ENCODE peak calls at places on chromosomes 11 and 22, in six cellular contexts. O is Peyer's patch; E is neural crest cell; N is sigmoid colon; W is stimulated activated CD4-positive, alpha-beta T cell treated with anti-CD3 and anti-CD28 coated beads, Interleukin-4, amount 100 ng/mL, for 24 hours; U is AG08395. M is an unnamed sample.

GRCh38 chr11:87301785-87302540 is 264.2 kb downstream of the TMEM135 start:
- DNase-seq in E (no peak), O (no peak), U (no peak), W (no peak), N (no peak), M (no peak)

GRCh38 chr11:43969543-43969942 is 27.1 kb downstream of the C11orf96 start:
- DNase-seq in U (no peak), N (no peak), O (no peak), W (no peak), E (no peak), M (no peak)

GRCh38 chr22:31290494-31291402 is 1.5 kb downstream of the PIK3IP1 start:
- DNase-seq in E (peak), O (peak), W (peak), U (peak), N (peak), M (peak)

GRCh38 chr11:119378851-119379465 is 2.5 kb downstream of the USP2 start:
- DNase-seq in O (no peak), N (no peak), E (no peak), U (no peak), W (no peak), M (no peak)

GRCh38 chr11:9362393-9362863 is 22.0 kb upstream of the IPO7 start:
- DNase-seq in N (no peak), E (no peak), O (no peak), W (no peak), U (no peak), M (no peak)

GRCh38 chr11:116862951-116863350 is 25.5 kb upstream of the APOA1 start:
- DNase-seq in U (peak), E (no peak), O (no peak), W (no peak), N (no peak), M (no peak)

GRCh38 chr11:75499423-75500305 is 26.1 kb downstream of the GDPD5 start:
- DNase-seq in E (no peak), W (no peak), U (peak), N (peak), O (no peak), M (peak)

GRCh38 chr11:64870893-64871849 is 7.2 kb downstream of the EHD1 start:
- DNase-seq in U (no peak), E (no peak), O (no peak), N (no peak), W (no peak), M (no peak)

GRCh38 chr22:27714076-27714475 is 87.5 kb downstream of the MN1 start:
- DNase-seq in E (no peak), U (no peak), O (no peak), W (no peak), N (no peak), M (no peak)